ENCODE peak calls at places on chromosomes 5 and 9, in nine cellular contexts. X is Right ventricle myocardium superior; R is coronary artery; K is kidney tubule cell; M is Karpas-422; L is glomerular endothelial cell; V is stimulated activated CD4-positive, alpha-beta T cell treated with anti-CD3 and anti-CD28 coated beads, Interleukin-2, amount 100 ng/mL, for 48 hours; Q is activated gamma-delta T cell treated with Interleukin-2 at 50 U/mL for 16 hours; H is nucleus accumbens. Z is an unnamed sample.

GRCh38 chr5:134555889-134556311 is 30.4 kb downstream of the JADE2 start:
- DNase-seq in M (peak), K (peak), V (peak), L (no peak), H (peak), Q (peak), X (peak), R (peak), Z (no peak)

GRCh38 chr5:78060421-78060820 is 234.1 kb downstream of the AP3B1 start:
- DNase-seq in X (no peak), Q (no peak), R (no peak), H (no peak), L (no peak), V (no peak), K (peak), M (no peak), Z (no peak)

GRCh38 chr5:173326501-173326960 is 1.7 kb downstream of the STC2 start:
- DNase-seq in X (no peak), Q (no peak), K (peak), R (no peak), H (no peak), V (no peak), M (no peak), L (no peak), Z (no peak)

GRCh38 chr5:114999176-114999575 is 170.5 kb downstream of the TRIM36 start:
- DNase-seq in Q (no peak), R (no peak), X (no peak), L (no peak), M (no peak), K (no peak), H (no peak), V (no peak), Z (no peak)

GRCh38 chr9:93673271-93673843 is 97.0 kb downstream of the PHF2 start:
- DNase-seq in R (peak), K (no peak), V (no peak), M (no peak), L (no peak), Q (peak), X (peak), H (no peak), Z (peak)

GRCh38 chr5:124408738-124409453 is 337.5 kb downstream of the ZNF608 start:
- DNase-seq in H (no peak), Q (no peak), M (no peak), L (no peak), V (no peak), X (no peak), K (peak), R (no peak), Z (no peak)

GRCh38 chr5:633521-633955 is 21.4 kb downstream of the CEP72 start:
- DNase-seq in H (no peak), R (no peak), L (no peak), M (no peak), Q (no peak), K (no peak), V (no peak), X (no peak), Z (no peak)

GRCh38 chr9:18928711-18929110 is 104.3 kb downstream of the SAXO1 start:
- DNase-seq in R (no peak), H (no peak), K (no peak), Q (no peak), M (no peak), L (no peak), V (no peak), X (no peak), Z (no peak)

GRCh38 chr9:134544388-134545212 is 97.0 kb upstream of the COL5A1 start:
- DNase-seq in M (no peak), R (no peak), V (no peak), X (no peak), K (peak), Q (no peak), H (no peak), L (no peak), Z (no peak)

GRCh38 chr9:137924169-137924568 is 46.6 kb downstream of the CACNA1B start:
- DNase-seq in R (no peak), L (no peak), H (no peak), X (no peak), K (no peak), Q (no peak), V (no peak), M (no peak), Z (no peak)

GRCh38 chr9:83047839-83048775 is 14.8 kb downstream of the RASEF start:
- DNase-seq in L (no peak), V (no peak), R (no peak), H (no peak), X (no peak), K (peak), Q (no peak), M (no peak), Z (no peak)

GRCh38 chr5:177077335-177077734 is 9.4 kb upstream of the FGFR4 start:
- DNase-seq in H (no peak), M (no peak), Q (no peak), X (no peak), L (no peak), K (peak), V (no peak), R (no peak), Z (no peak)

GRCh38 chr9:20553750-20554149 is 68.5 kb downstream of the MLLT3 start:
- DNase-seq in V (no peak), M (no peak), K (peak), R (no peak), X (no peak), Q (no peak), L (no peak), H (no peak), Z (no peak)

GRCh38 chr9:27749838-27750237 is 176.6 kb upstream of the C9orf72 start:
- DNase-seq in V (no peak), R (no peak), K (peak), X (no peak), M (no peak), L (no peak), Q (no peak), H (peak), Z (no peak)

GRCh38 chr5:57368010-57368409 is 114.6 kb downstream of the ACTBL2 start:
- DNase-seq in Q (no peak), H (no peak), L (no peak), R (no peak), V (no peak), K (peak), M (no peak), X (no peak), Z (no peak)

GRCh38 chr9:131129183-131129582 is 3.8 kb downstream of the NUP214 start:
- DNase-seq in H (no peak), R (no peak), K (no peak), L (no peak), Q (no peak), X (no peak), V (no peak), M (no peak), Z (no peak)

GRCh38 chr9:21864505-21864904 is 62.1 kb downstream of the MTAP start:
- DNase-seq in K (peak), H (no peak), V (no peak), Q (no peak), M (no peak), L (no peak), R (no peak), X (no peak), Z (no peak)

GRCh38 chr5:179044765-179045164 is 15.4 kb upstream of the ZNF354C start:
- DNase-seq in M (no peak), X (no peak), H (no peak), R (no peak), Q (no peak), V (no peak), K (no peak), L (no peak), Z (no peak)

GRCh38 chr5:1894243-1894642 is 11.5 kb upstream of the IRX4 start:
- DNase-seq in K (no peak), H (no peak), X (peak), R (no peak), V (no peak), M (no peak), Q (no peak), L (no peak), Z (no peak)

GRCh38 chr9:123120131-123120530 is 86.7 kb downstream of the GPR21 start:
- DNase-seq in K (no peak), V (no peak), H (no peak), L (no peak), X (no peak), Q (no peak), M (no peak), R (no peak), Z (no peak)

GRCh38 chr9:98522487-98522886 is 186.2 kb downstream of the GABBR2 start:
- DNase-seq in H (no peak), X (no peak), M (no peak), Q (no peak), R (no peak), K (no peak), L (no peak), V (no peak), Z (no peak)

GRCh38 chr9:136300016-136300415 is 3.9 kb downstream of the CCDC187 start:
- DNase-seq in L (no peak), M (no peak), R (no peak), H (no peak), V (no peak), K (no peak), Q (no peak), X (no peak), Z (no peak)

GRCh38 chr9:86282979-86283535 is 719 bp upstream of the ISCA1 start:
- DNase-seq in H (peak), V (no peak), Q (no peak), R (no peak), M (no peak), X (no peak), K (peak), L (peak), Z (no peak)

GRCh38 chr5:4700886-4701285 is 439.2 kb upstream of the ADAMTS16 start:
- DNase-seq in Q (no peak), H (no peak), R (no peak), K (peak), L (no peak), V (no peak), M (no peak), X (no peak), Z (no peak)

GRCh38 chr5:167945542-167946384 is 345.7 kb upstream of the WWC1 start:
- DNase-seq in X (peak), H (no peak), R (no peak), Q (no peak), V (no peak), L (no peak), K (peak), M (no peak), Z (no peak)

GRCh38 chr9:135110416-135110815 is 22.9 kb downstream of the OLFM1 start:
- DNase-seq in L (no peak), X (no peak), M (no peak), R (no peak), H (no peak), K (no peak), V (no peak), Q (no peak), Z (no peak)

GRCh38 chr9:105088499-105088898 is 156.0 kb upstream of the SLC44A1 start:
- DNase-seq in H (no peak), L (no peak), X (no peak), R (no peak), Q (no peak), M (no peak), V (no peak), K (no peak), Z (no peak)

GRCh38 chr9:6924149-6924548 is 166.4 kb downstream of the KDM4C start:
- DNase-seq in R (no peak), H (no peak), L (no peak), M (no peak), X (no peak), V (no peak), K (no peak), Q (no peak), Z (no peak)

GRCh38 chr9:75087279-75087823 is 604 bp downstream of the NMRK1 start:
- DNase-seq in X (no peak), K (peak), Q (peak), V (peak), L (no peak), H (no peak), R (no peak), M (peak), Z (no peak)

GRCh38 chr5:38433160-38433861 is 123.1 kb downstream of the LIFR start:
- DNase-seq in X (peak), Q (no peak), V (no peak), K (peak), M (no peak), L (no peak), R (peak), H (no peak), Z (no peak)

GRCh38 chr5:89338935-89339334 is 456.0 kb upstream of the MEF2C start:
- DNase-seq in H (no peak), X (no peak), M (no peak), Q (no peak), V (no peak), K (no peak), R (no peak), L (no peak), Z (no peak)

GRCh38 chr9:136720887-136721338 is 8.5 kb downstream of the DIPK1B start:
- DNase-seq in Q (no peak), M (no peak), L (no peak), R (no peak), H (no peak), K (no peak), X (no peak), V (no peak), Z (no peak)

GRCh38 chr5:37776826-37777225 is 63.0 kb downstream of the GDNF start:
- DNase-seq in K (no peak), V (no peak), M (no peak), H (no peak), R (no peak), X (no peak), L (no peak), Q (no peak), Z (no peak)

GRCh38 chr9:107738789-107739188 is 249.2 kb upstream of the KLF4 start:
- DNase-seq in Q (no peak), R (no peak), M (no peak), L (no peak), H (no peak), K (peak), V (no peak), X (no peak), Z (no peak)

GRCh38 chr9:16136961-16137360 is 584.1 kb downstream of the CCDC171 start:
- DNase-seq in L (no peak), H (no peak), R (no peak), X (no peak), V (no peak), M (no peak), K (no peak), Q (no peak), Z (no peak)

GRCh38 chr9:91663858-91664257 is 240.2 kb upstream of the NFIL3 start:
- DNase-seq in H (no peak), Q (no peak), L (no peak), R (no peak), X (no peak), M (no peak), V (no peak), K (no peak), Z (no peak)

GRCh38 chr5:172104801-172105701 is 83.0 kb downstream of the STK10 start:
- DNase-seq in V (no peak), Q (no peak), K (no peak), X (no peak), R (no peak), H (no peak), L (no peak), M (no peak), Z (no peak)